ENCODE peak calls at places on chromosomes 4 and X, in four cellular contexts. F, K, X and D are unnamed samples. For H3K36me3, the result is how much of the 10 kb centered on the place peaks cover.

GRCh38 chrX:45344597-45344996 is 143.9 kb upstream of the DIPK2B start:
- DNase-seq in F (no peak), K (no peak), X (peak), D (no peak)

GRCh38 chr4:187480146-187481145 is 515.1 kb upstream of the ZFP42 start:
- DNase-seq in F (no peak), K (no peak), X (peak), D (no peak)

GRCh38 chr4:140135529-140136021 is 18.4 kb downstream of the MAML3 start:
- DNase-seq in F (no peak), K (peak), X (peak), D (peak)

GRCh38 chr4:96260071-96260682 is 420.3 kb downstream of the PDHA2 start:
- DNase-seq in F (no peak), K (no peak), X (peak), D (no peak)

GRCh38 chr4:125714845-125715244 is 400.1 kb downstream of the FAT4 start:
- DNase-seq in F (no peak), K (no peak), X (no peak), D (no peak)

GRCh38 chr4:88526221-88526815 is 2.7 kb upstream of the PYURF start:
- DNase-seq in F (no peak), K (peak), X (peak), D (no peak)

GRCh38 chr4:114257516-114257915 is 278.1 kb upstream of the ARSJ start:
- DNase-seq in F (no peak), K (no peak), X (peak), D (no peak)

GRCh38 chr4:148445071-148445902 is 3.1 kb upstream of the NR3C2 start:
- DNase-seq in F (peak), K (peak), X (peak), D (peak)

GRCh38 chr4:119647558-119647957 is 19.0 kb upstream of the PDE5A start:
- DNase-seq in F (no peak), K (no peak), X (peak), D (no peak)

GRCh38 chr4:125191252-125191651 is 123.5 kb upstream of the FAT4 start:
- DNase-seq in F (no peak), K (no peak), X (peak), D (no peak)

GRCh38 chrX:152853986-152854385 is 23.1 kb downstream of the NSDHL start:
- DNase-seq in F (no peak), K (no peak), X (no peak), D (no peak)

GRCh38 chrX:39613508-39613921 is 484.2 kb downstream of the BCOR start:
- DNase-seq in F (no peak), K (peak), X (peak), D (peak)

GRCh38 chr4:164261831-164262230 is 492.1 kb upstream of the SMIM31 start:
- DNase-seq in F (no peak), K (no peak), X (no peak), D (no peak)

GRCh38 chrX:121949041-121949760 is 901.8 kb downstream of the GLUD2 start:
- DNase-seq in F (no peak), K (no peak), X (no peak), D (no peak)

GRCh38 chrX:118644378-118644777 is 83.0 kb upstream of the IL13RA1 start:
- DNase-seq in F (no peak), K (no peak), X (peak), D (no peak)

GRCh38 chrX:100645106-100645505 is 1.1 kb downstream of the SRPX2 start:
- DNase-seq in F (no peak), K (no peak), X (peak), D (no peak)

GRCh38 chrX:123217077-123217476 is 33.0 kb downstream of the GRIA3 start:
- DNase-seq in F (no peak), K (peak), X (peak), D (peak)

GRCh38 chr4:121696140-121696640 is 590 bp downstream of the ANXA5 start:
- DNase-seq in F (peak), K (peak), X (peak), D (peak)

GRCh38 chr4:48506716-48507115 is 16.7 kb downstream of the ZAR1 start:
- DNase-seq in F (no peak), K (no peak), X (no peak), D (no peak)

GRCh38 chr4:48504352-48504751 is 14.3 kb downstream of the ZAR1 start:
- DNase-seq in F (no peak), K (no peak), X (no peak), D (no peak)

GRCh38 chr4:48509543-48509942 is 19.5 kb downstream of the ZAR1 start:
- DNase-seq in F (no peak), K (no peak), X (peak), D (no peak)
- H3K36me3 ChIP-seq in F (under half), K (under half), X (under half), D (half or more)

GRCh38 chr4:15833801-15834200 is 55.7 kb downstream of the CD38 start:
- DNase-seq in F (no peak), K (no peak), X (peak), D (no peak)

GRCh38 chr4:15832523-15833451 is 54.7 kb downstream of the CD38 start:
- DNase-seq in F (no peak), K (no peak), X (no peak), D (no peak)

GRCh38 chr4:15836362-15836761 is 58.2 kb downstream of the CD38 start:
- DNase-seq in F (no peak), K (no peak), X (no peak), D (no peak)

DNA sequence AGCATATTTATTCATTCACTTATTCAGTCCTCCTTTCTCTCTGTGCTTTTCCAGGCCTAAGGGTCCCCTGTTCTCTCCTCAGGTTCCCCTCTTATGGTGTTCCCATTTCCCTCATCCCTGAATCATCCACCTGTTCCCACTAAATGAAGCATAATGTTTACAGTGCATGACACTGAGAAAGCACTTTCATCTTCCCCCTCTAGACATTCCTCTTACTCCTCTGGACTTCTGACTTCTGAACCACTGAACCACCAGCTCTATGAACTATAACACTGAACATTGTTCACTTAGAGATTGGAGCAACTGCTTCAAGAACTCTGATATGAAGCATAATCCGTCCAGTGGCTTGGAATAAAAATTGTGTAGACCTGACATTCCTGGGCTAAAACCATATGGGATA is 59.5 kb downstream of the CD38 start:
- DNase-seq in F (no peak), K (no peak), X (no peak), D (no peak)
- H3K36me3 ChIP-seq in F (under half), K (under half), X (under half), D (under half)

DNA sequence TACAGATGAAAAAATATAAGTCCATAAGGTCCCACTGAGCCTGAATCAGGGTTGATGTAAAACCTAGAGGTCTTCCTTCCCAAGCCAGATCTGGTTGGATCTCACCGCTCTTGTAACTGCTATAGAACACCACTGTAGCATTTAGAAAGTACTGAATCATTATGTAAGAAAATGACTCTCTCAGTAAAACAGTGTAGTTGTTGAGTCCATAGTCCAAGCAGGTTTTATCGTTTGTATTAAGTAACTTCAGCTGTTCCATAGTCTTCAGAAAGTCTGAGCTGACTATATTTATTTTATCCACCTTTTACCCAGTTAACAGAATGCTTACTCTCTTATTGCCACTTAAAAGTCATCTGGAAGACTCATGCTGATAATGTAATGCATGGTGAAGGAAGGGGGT is 82.2 kb downstream of the POLA1 start:
- DNase-seq in F (no peak), K (no peak), X (no peak), D (no peak)
- H3K36me3 ChIP-seq in F (under half), K (under half), X (under half), D (under half)

DNA sequence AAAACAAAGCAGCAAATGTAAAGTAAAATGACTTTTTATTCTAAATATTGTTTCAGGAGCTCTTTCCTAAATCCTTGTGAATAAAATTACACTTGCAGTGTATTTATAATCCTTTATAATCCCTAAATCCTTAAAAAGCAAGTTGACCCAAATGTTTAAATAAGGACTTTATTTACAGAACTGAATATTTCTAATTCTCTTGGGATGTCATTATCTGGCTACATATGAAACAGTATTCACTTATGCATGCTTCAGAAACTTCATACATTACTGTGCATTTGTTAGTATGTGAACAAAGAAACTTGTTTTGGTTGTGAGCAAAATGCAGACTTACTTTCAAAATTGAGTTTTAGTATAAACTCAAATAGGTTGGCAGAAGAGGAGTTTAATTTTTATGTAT is 49.2 kb downstream of the PTTG2 start:
- DNase-seq in F (no peak), K (no peak), X (no peak), D (no peak)
- H3K36me3 ChIP-seq in F (under half), K (under half), X (under half), D (under half)

DNA sequence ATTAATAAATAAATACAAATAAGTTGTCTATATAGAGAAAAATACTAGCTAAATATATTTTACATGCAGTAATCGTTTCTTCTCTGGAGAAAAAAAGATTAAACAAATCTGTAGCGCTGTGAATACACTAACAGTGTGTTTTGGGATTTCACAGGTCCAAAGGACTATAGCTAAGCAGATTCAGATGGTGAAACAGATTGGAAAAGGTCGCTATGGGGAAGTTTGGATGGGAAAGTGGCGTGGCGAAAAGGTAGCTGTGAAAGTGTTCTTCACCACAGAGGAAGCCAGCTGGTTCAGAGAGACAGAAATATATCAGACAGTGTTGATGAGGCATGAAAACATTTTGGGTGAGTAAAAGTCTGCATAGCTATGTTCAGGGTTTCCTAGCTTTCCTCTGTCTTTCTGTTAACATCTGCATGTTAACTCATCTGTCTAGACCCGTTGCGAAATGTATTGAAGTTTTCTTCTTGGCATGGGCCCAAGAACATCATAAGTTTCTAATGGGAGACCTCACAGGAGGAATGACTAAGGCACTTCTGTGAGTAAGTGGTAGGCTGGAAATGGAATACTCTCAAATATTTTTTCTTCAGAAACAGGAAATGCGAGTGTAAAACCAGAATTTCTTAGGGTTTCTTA is 372.1 kb downstream of the BMPR1B start:
- DNase-seq in F (peak), K (peak), X (peak), D (no peak)
- H3K36me3 ChIP-seq in F (under half), K (under half), X (under half), D (under half)